ENCODE peak calls at places on chromosomes 2 and 18, in nine cellular contexts. U is lower lobe of right lung, N is brain microvascular endothelial cell, Z is psoas muscle, J is HCT116, Y is cardiac fibroblast, V is fibroblast of pulmonary artery, T is AG04450, D is GM23248. C is an unnamed sample.

GRCh38 chr2:232249096-232249495 is 129.5 kb upstream of the ALPP start:
- DNase-seq in U (no peak), N (no peak), Z (no peak), J (no peak), Y (no peak), V (no peak), T (no peak), D (no peak), C (no peak)

GRCh38 chr2:223027442-223027841 is 24.5 kb upstream of the KCNE4 start:
- DNase-seq in U (no peak), N (peak), Z (no peak), J (no peak), Y (peak), V (peak), T (no peak), D (peak), C (peak)

GRCh38 chr2:173652731-173653426 is 298.2 kb downstream of the CDCA7 start:
- DNase-seq in U (no peak), N (peak), Z (no peak), J (peak), Y (peak), V (peak), T (peak), D (peak), C (peak)

GRCh38 chr2:63347361-63347760 is 240.9 kb downstream of the WDPCP start:
- DNase-seq in U (no peak), N (no peak), Z (no peak), J (no peak), Y (no peak), V (no peak), T (no peak), D (no peak), C (peak)

GRCh38 chr2:167581961-167582574 is 665.3 kb downstream of the STK39 start:
- DNase-seq in U (no peak), N (no peak), Z (no peak), J (no peak), Y (peak), V (no peak), T (no peak), D (peak), C (peak)

GRCh38 chr2:223054193-223054781 is 2.3 kb downstream of the KCNE4 start:
- DNase-seq in U (no peak), N (peak), Z (peak), J (no peak), Y (peak), V (peak), T (no peak), D (peak), C (no peak)

GRCh38 chr18:57352761-57353136 is 392 bp downstream of the ST8SIA3 start:
- DNase-seq in U (no peak), N (no peak), Z (no peak), J (no peak), Y (no peak), V (no peak), T (no peak), D (no peak), C (no peak)

GRCh38 chr2:236853558-236853957 is 232.1 kb upstream of the COPS8 start:
- DNase-seq in U (no peak), N (no peak), Z (no peak), J (no peak), Y (no peak), V (no peak), T (no peak), D (no peak), C (no peak)

GRCh38 chr2:104521247-104521646 is 332.7 kb upstream of the POU3F3 start:
- DNase-seq in U (no peak), N (no peak), Z (no peak), J (no peak), Y (no peak), V (no peak), T (no peak), D (no peak), C (no peak)

GRCh38 chr2:136234261-136234660 is 116.3 kb upstream of the CXCR4 start:
- DNase-seq in U (no peak), N (no peak), Z (no peak), J (no peak), Y (no peak), V (no peak), T (no peak), D (no peak), C (no peak)

GRCh38 chr18:5417342-5417741 is 121.8 kb upstream of the ZBTB14 start:
- DNase-seq in U (no peak), N (no peak), Z (no peak), J (no peak), Y (no peak), V (peak), T (no peak), D (peak), C (no peak)

GRCh38 chr2:84958135-84959044 is 12.6 kb upstream of the KCMF1 start:
- DNase-seq in U (peak), N (peak), Z (no peak), J (peak), Y (peak), V (peak), T (peak), D (peak), C (peak)

GRCh38 chr2:138272524-138273210 is 228.9 kb upstream of the SPOPL start:
- DNase-seq in U (no peak), N (no peak), Z (no peak), J (no peak), Y (no peak), V (no peak), T (no peak), D (no peak), C (no peak)

GRCh38 chr2:127859712-127860085 is 1.7 kb upstream of the POLR2D start:
- DNase-seq in U (peak), N (no peak), Z (no peak), J (peak), Y (no peak), V (no peak), T (no peak), D (no peak), C (peak)

GRCh38 chr2:56582570-56582969 is 398.8 kb downstream of the CCDC85A start:
- DNase-seq in U (no peak), N (no peak), Z (no peak), J (no peak), Y (no peak), V (no peak), T (no peak), D (no peak), C (no peak)

GRCh38 chr2:48944961-48945360 is 189.4 kb upstream of the LHCGR start:
- DNase-seq in U (no peak), N (peak), Z (no peak), J (no peak), Y (peak), V (peak), T (no peak), D (peak), C (no peak)

GRCh38 chr2:2739231-2739795 is 408.2 kb upstream of the MYT1L start:
- DNase-seq in U (no peak), N (no peak), Z (no peak), J (no peak), Y (no peak), V (no peak), T (no peak), D (no peak), C (peak)

GRCh38 chr2:9300829-9301453 is 94.3 kb downstream of the ASAP2 start:
- DNase-seq in U (no peak), N (no peak), Z (no peak), J (no peak), Y (no peak), V (no peak), T (no peak), D (no peak), C (peak)

GRCh38 chr18:72086421-72086820 is 457.7 kb downstream of the CBLN2 start:
- DNase-seq in U (no peak), N (no peak), Z (no peak), J (no peak), Y (peak), V (peak), T (no peak), D (peak), C (peak)

GRCh38 chr2:152098798-152099654 is at the start of gene CACNB4:
- DNase-seq in U (peak), N (peak), Z (no peak), J (no peak), Y (peak), V (peak), T (no peak), D (peak), C (peak)

GRCh38 chr18:79217979-79218604 is 148.9 kb downstream of the ATP9B start:
- DNase-seq in U (no peak), N (peak), Z (peak), J (no peak), Y (no peak), V (peak), T (no peak), D (no peak), C (no peak)

GRCh38 chr2:133215477-133215876 is 352.8 kb downstream of the NCKAP5 start:
- DNase-seq in U (no peak), N (no peak), Z (no peak), J (no peak), Y (no peak), V (no peak), T (no peak), D (no peak), C (no peak)

GRCh38 chr2:240955306-240956101 is 42.9 kb upstream of the SNED1 start:
- DNase-seq in U (no peak), N (no peak), Z (peak), J (no peak), Y (no peak), V (no peak), T (no peak), D (no peak), C (no peak)

GRCh38 chr2:131493199-131494018 is 1.2 kb upstream of the MZT2A start:
- DNase-seq in U (no peak), N (peak), Z (no peak), J (no peak), Y (peak), V (no peak), T (no peak), D (peak), C (no peak)

GRCh38 chr18:42582266-42582665 is 533.2 kb downstream of the RIT2 start:
- DNase-seq in U (no peak), N (no peak), Z (no peak), J (no peak), Y (no peak), V (no peak), T (no peak), D (no peak), C (no peak)

GRCh38 chr2:37589298-37589697 is 82.1 kb downstream of the CDC42EP3 start:
- DNase-seq in U (no peak), N (no peak), Z (no peak), J (no peak), Y (peak), V (no peak), T (no peak), D (peak), C (peak)
- H3K4me3 ChIP-seq in U (no peak), N (no peak), Z (no peak), J (peak), Y (no peak), V (no peak), T (no peak), D (peak), C (no peak)

GRCh38 chr2:24011278-24012104 is 1.6 kb downstream of the MFSD2B start:
- DNase-seq in U (no peak), N (no peak), Z (no peak), J (no peak), Y (no peak), V (no peak), T (no peak), D (no peak), C (no peak)

GRCh38 chr2:24008672-24009366 is 1.1 kb upstream of the MFSD2B start:
- DNase-seq in U (no peak), N (no peak), Z (no peak), J (no peak), Y (no peak), V (no peak), T (no peak), D (no peak), C (no peak)

GRCh38 chr2:24009367-24009679 is 562 bp upstream of the MFSD2B start:
- DNase-seq in U (no peak), N (no peak), Z (no peak), J (no peak), Y (no peak), V (no peak), T (no peak), D (no peak), C (no peak)

GRCh38 chr2:24009680-24010476 is at the start of gene MFSD2B:
- DNase-seq in U (no peak), N (no peak), Z (no peak), J (no peak), Y (no peak), V (no peak), T (no peak), D (peak), C (no peak)

GRCh38 chr2:24010477-24011277 is 792 bp downstream of the MFSD2B start:
- DNase-seq in U (no peak), N (no peak), Z (no peak), J (no peak), Y (no peak), V (no peak), T (no peak), D (no peak), C (no peak)
- H3K4me3 ChIP-seq in U (peak), N (peak), Z (peak), J (no peak), Y (peak), V (peak), T (peak), D (peak), C (peak)

DNA sequence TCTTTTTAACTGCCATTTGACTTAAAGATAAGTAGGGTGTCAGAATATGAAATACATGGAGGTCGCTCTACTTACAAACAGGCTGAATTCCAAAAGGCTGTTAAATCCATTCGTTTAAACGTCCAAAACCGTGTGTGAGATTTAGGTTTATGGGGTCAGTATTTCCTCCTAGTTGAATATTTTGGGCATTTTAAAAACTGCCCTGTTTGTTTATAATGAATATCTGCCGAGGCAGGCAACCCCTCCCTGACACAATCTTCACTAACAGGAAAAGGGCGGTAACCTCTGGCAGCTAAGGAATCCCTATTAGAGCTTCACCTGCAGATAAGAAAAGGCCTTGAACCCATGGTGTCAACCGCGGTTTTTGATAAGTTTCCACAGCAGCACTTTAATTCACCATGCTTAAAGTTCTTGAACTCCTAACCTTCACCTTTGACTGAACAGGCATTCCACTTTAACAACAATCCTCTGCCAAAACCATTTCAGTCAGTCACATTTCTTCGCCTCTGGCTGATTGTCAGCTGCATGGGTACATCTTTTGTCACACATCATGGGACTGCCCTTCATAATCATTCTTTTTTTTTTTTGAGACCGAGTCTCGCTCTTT is 17.8 kb downstream of the TRAK2 start:
- DNase-seq in U (no peak), N (no peak), Z (no peak), J (no peak), Y (no peak), V (no peak), T (no peak), D (no peak), C (no peak)
- H3K4me3 ChIP-seq in U (peak), N (no peak), Z (peak), J (no peak), Y (no peak), V (no peak), T (no peak), D (no peak), C (no peak)

GRCh38 chr2:43676322-43677050 is at the start of gene C1GALT1C1L:
- DNase-seq in U (peak), N (peak), Z (peak), J (no peak), Y (peak), V (peak), T (no peak), D (peak), C (peak)
- H3K4me3 ChIP-seq in U (peak), N (peak), Z (peak), J (peak), Y (peak), V (peak), T (peak), D (peak), C (peak)

DNA sequence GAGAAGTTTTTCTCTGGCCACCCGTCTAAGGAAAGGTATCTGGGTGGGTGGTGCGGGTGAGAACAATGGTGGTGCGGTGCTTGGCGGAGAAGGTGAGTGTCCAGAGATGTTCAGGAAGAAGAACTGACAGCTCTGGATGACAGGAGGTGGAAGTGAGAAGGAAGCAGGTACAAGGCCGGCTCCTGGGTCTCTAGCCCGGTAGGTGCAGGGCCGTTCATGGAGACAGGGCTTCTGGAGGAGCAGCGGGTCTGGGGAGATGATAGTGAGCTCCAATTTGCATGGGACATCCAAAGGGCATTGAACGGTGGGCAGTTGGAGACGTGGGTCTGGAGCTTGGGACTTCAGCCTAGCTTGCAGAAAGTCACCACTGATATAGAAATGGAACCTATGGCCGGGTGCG is 979 bp upstream of the FAHD2B start:
- DNase-seq in U (no peak), N (no peak), Z (no peak), J (no peak), Y (no peak), V (no peak), T (no peak), D (no peak), C (no peak)
- H3K4me3 ChIP-seq in U (no peak), N (no peak), Z (peak), J (no peak), Y (no peak), V (no peak), T (no peak), D (no peak), C (no peak)

DNA sequence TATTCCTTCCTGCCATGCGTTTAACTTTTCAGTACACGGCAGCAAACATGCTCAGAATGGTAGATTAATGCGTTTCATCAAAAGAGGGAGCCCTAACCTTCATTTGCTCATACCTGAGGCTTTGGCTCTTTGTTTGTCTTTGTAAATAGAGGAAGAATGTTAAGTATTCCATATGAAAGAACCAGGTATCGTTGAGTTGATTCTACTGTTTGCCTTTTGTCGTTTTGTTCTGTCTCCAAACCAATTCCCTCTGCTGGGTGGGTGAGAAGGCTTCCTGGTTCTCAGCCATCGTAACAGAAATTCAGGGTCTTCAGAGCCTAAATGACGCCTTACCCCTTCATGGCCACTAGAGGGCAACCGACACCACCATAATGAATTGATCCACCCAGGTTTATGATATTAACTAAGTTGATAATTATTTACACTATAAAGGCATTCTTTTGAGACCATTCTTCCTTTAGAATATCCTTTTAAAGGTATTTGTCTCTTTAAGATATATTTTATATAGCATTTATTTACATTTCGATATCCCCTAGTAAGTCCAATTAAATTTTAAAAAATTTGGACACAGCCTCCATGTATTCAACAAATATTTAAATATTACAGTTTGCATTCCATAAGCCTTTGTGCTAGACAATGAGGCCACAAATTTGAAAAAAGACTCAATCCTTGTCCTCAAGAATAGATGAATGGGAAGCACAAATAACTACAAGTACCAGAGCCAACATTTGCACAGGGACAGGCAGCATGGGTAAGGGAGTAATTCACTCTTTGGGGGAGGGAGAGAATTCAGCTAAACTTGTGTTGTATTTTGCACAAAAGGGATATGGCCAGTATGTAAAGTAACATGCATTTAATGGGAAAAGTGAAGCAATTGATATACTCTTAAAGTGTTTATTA is 48.1 kb downstream of the TIMM21 start:
- DNase-seq in U (no peak), N (peak), Z (no peak), J (peak), Y (peak), V (peak), T (peak), D (peak), C (peak)
- H3K4me3 ChIP-seq in U (peak), N (peak), Z (no peak), J (peak), Y (peak), V (peak), T (peak), D (peak), C (peak)